ENCODE peak calls at places on chromosome 22, in eight cellular contexts. D, Z, F, B, P, T, C and R are unnamed samples.

GRCh38 chr22:42642801-42643631 is 2.6 kb upstream of the ATP5MGL start:
- DNase-seq in Z (no peak), C (no peak), D (no peak), F (no peak), P (no peak), B (no peak), T (no peak), R (no peak)

GRCh38 chr22:36865346-36865745 is 4.5 kb downstream of the NCF4 start:
- DNase-seq in Z (no peak), P (no peak), D (no peak), B (no peak), F (no peak), T (no peak), C (peak; percentile 34), R (peak; percentile 10)

GRCh38 chr22:48368975-48369525 is 1458.6 kb downstream of the BRD1 start:
- DNase-seq in C (no peak), P (no peak), F (peak; percentile 56), T (no peak), D (no peak), Z (no peak), B (no peak), R (no peak)

GRCh38 chr22:35380537-35381423 is at the start of gene HMOX1:
- DNase-seq in Z (peak; percentile 86), F (peak; percentile 82), T (peak; percentile 70), C (peak; percentile 95), B (peak; percentile 97), P (peak; percentile 36), D (peak; percentile 63), R (peak; percentile 86)

GRCh38 chr22:32852346-32853251 is 51.1 kb downstream of the TIMP3 start:
- DNase-seq in T (peak; percentile 39), P (no peak), C (peak; percentile 72), D (no peak), B (no peak), F (no peak), Z (no peak), R (no peak)

GRCh38 chr22:44091021-44091721 is 67.1 kb downstream of the PARVB start:
- DNase-seq in T (peak; percentile 31), B (no peak), F (peak; percentile 68), Z (peak; percentile 38), P (no peak), C (peak; percentile 21), D (peak; percentile 15), R (peak; percentile 6)

GRCh38 chr22:40044102-40044869 is 49.5 kb downstream of the FAM83F start:
- DNase-seq in C (peak; percentile 100), F (peak; percentile 99), T (peak; percentile 99), B (peak; percentile 96), D (peak; percentile 97), P (peak; percentile 97), Z (peak; percentile 99), R (peak; percentile 98)

GRCh38 chr22:43110444-43110926 is at the start of gene BIK:
- DNase-seq in F (peak; percentile 80), Z (peak; percentile 67), B (peak; percentile 84), D (peak; percentile 56), P (no peak), T (no peak), C (peak; percentile 35), R (peak; percentile 31)

GRCh38 chr22:46727813-46728364 is 10.2 kb downstream of the CERK start:
- DNase-seq in F (no peak), C (no peak), B (no peak), T (no peak), Z (no peak), P (no peak), D (no peak), R (no peak)